ENCODE peak calls at places on chromosomes 5 and 9, in six cellular contexts. L is GM12865, P is neural crest cell, A is cerebellum, Y is aorta, H is GM04503. F is an unnamed sample.
A peak's percentile ranks its signal among the peaks of the same experiment; 100 is the strongest.

GRCh38 chr5:176660860-176661641 is 13.8 kb downstream of the TSPAN17 start:
- DNase-seq in L (peak; percentile 84), P (peak; percentile 87), A (peak; percentile 91), H (no peak), Y (peak; percentile 79), F (peak; percentile 81)

GRCh38 chr5:74500037-74500917 is 140.3 kb downstream of the ENC1 start:
- DNase-seq in Y (no peak), L (no peak), P (no peak), A (no peak), H (no peak), F (no peak)

GRCh38 chr5:64506567-64507321 is 929 bp downstream of the RGS7BP start:
- DNase-seq in H (no peak), A (peak; percentile 49), Y (no peak), L (no peak), P (peak; percentile 10), F (no peak)

GRCh38 chr5:141872496-141873356 is 5.5 kb downstream of the PCDH1 start:
- DNase-seq in A (no peak), H (no peak), Y (no peak), P (no peak), L (no peak), F (no peak)

GRCh38 chr5:146342882-146343865 is 4.5 kb downstream of the POU4F3 start:
- DNase-seq in P (no peak), L (no peak), A (no peak), H (no peak), Y (no peak), F (no peak)

GRCh38 chr9:22169243-22169642 is 160.1 kb upstream of the CDKN2B start:
- DNase-seq in H (no peak), P (no peak), Y (no peak), A (no peak), L (no peak), F (no peak)

GRCh38 chr5:107577551-107577950 is 93.2 kb downstream of the EFNA5 start:
- DNase-seq in L (no peak), P (no peak), H (no peak), Y (no peak), A (no peak), F (no peak)

GRCh38 chr9:129726322-129727160 is 26.3 kb downstream of the PTGES start:
- DNase-seq in A (peak; percentile 66), P (peak; percentile 72), Y (peak; percentile 86), H (no peak), L (peak; percentile 51), F (peak; percentile 88)

GRCh38 chr5:109619661-109620060 is 70.1 kb upstream of the MAN2A1 start:
- DNase-seq in P (no peak), A (no peak), Y (no peak), H (no peak), L (no peak), F (no peak)

GRCh38 chr5:75707911-75708509 is 9.2 kb downstream of the POC5 start:
- DNase-seq in A (no peak), L (no peak), Y (no peak), P (no peak), H (no peak), F (no peak)

GRCh38 chr5:154755361-154756202 is at the start of gene LARP1:
- DNase-seq in L (peak; percentile 53), Y (peak; percentile 67), A (peak; percentile 53), P (peak; percentile 21), H (no peak), F (peak; percentile 41)

GRCh38 chr5:154646841-154647759 is 108.1 kb upstream of the LARP1 start:
- DNase-seq in P (no peak), L (no peak), Y (peak; percentile 51), A (no peak), H (no peak), F (peak; percentile 90)

GRCh38 chr5:34499001-34499734 is 157.0 kb upstream of the RAI14 start:
- DNase-seq in H (peak; percentile 65), Y (no peak), L (peak; percentile 92), A (no peak), P (no peak), F (no peak)

GRCh38 chr9:137742698-137743097 is 123.9 kb downstream of the EHMT1 start:
- DNase-seq in L (no peak), A (no peak), Y (no peak), H (no peak), P (no peak), F (no peak)

GRCh38 chr5:108842260-108842659 is 94.6 kb downstream of the FER start:
- DNase-seq in A (no peak), L (no peak), Y (no peak), H (no peak), P (no peak), F (no peak)

GRCh38 chr9:77882294-77882693 is 149.3 kb downstream of the GNAQ start:
- DNase-seq in Y (no peak), L (no peak), H (no peak), P (no peak), A (no peak), F (no peak)

GRCh38 chr9:13388157-13388556 is 108.7 kb upstream of the MPDZ start:
- DNase-seq in P (no peak), H (peak; percentile 28), L (no peak), Y (no peak), A (no peak), F (no peak)

GRCh38 chr5:174165406-174165805 is 119.9 kb downstream of the NSG2 start:
- DNase-seq in L (no peak), P (no peak), Y (no peak), A (no peak), H (no peak), F (no peak)

GRCh38 chr5:10648806-10649517 is 85.1 kb downstream of the ANKRD33B start:
- DNase-seq in P (no peak), Y (no peak), L (no peak), H (no peak), A (no peak), F (no peak)

GRCh38 chr5:178895615-178896571 is at the start of gene ZFP2:
- DNase-seq in H (peak; percentile 9), Y (peak; percentile 60), P (peak; percentile 62), A (peak; percentile 82), L (no peak), F (peak; percentile 60)

GRCh38 chr5:136066705-136067271 is 38.0 kb downstream of the TGFBI start:
- DNase-seq in H (peak; percentile 56), A (no peak), L (no peak), P (no peak), Y (no peak), F (peak; percentile 42)

GRCh38 chr5:174418809-174419522 is 305.4 kb upstream of the MSX2 start:
- DNase-seq in H (no peak), A (no peak), L (no peak), Y (no peak), P (peak; percentile 7), F (no peak)

GRCh38 chr5:43275391-43275790 is 37.8 kb downstream of the HMGCS1 start:
- DNase-seq in A (no peak), P (no peak), H (no peak), Y (no peak), L (no peak), F (no peak)

GRCh38 chr5:173736923-173737412 is 120.5 kb upstream of the BOD1 start:
- DNase-seq in L (peak; percentile 94), P (no peak), Y (no peak), H (no peak), A (no peak), F (no peak)

GRCh38 chr9:1922026-1922425 is 93.1 kb upstream of the SMARCA2 start:
- DNase-seq in P (no peak), Y (no peak), L (peak; percentile 46), H (no peak), A (no peak), F (no peak)

GRCh38 chr9:38619556-38620447 is 594 bp downstream of the ANKRD18A start:
- DNase-seq in P (peak; percentile 8), H (no peak), A (no peak), L (no peak), Y (peak; percentile 43), F (peak; percentile 38)

GRCh38 chr5:68562308-68562707 is 346.8 kb downstream of the PIK3R1 start:
- DNase-seq in L (no peak), Y (no peak), A (no peak), P (no peak), H (no peak), F (no peak)

GRCh38 chr5:112419050-112419595 is at the start of gene EPB41L4A:
- DNase-seq in Y (peak; percentile 45), A (no peak), H (no peak), L (peak; percentile 8), P (peak; percentile 44), F (peak; percentile 50)

GRCh38 chr5:68224561-68225187 is 9.1 kb downstream of the PIK3R1 start:
- DNase-seq in P (no peak), L (no peak), Y (no peak), A (no peak), H (no peak), F (no peak)

GRCh38 chr9:100100268-100100667 is 1.2 kb downstream of the INVS start:
- DNase-seq in P (no peak), A (no peak), H (no peak), L (no peak), Y (no peak), F (no peak)

GRCh38 chr5:36040651-36041536 is 25.8 kb downstream of the UGT3A2 start:
- DNase-seq in A (no peak), P (no peak), L (no peak), H (no peak), Y (no peak), F (peak; percentile 25)

GRCh38 chr9:125631391-125632085 is 75.5 kb downstream of the MAPKAP1 start:
- DNase-seq in P (no peak), H (no peak), Y (no peak), A (peak; percentile 30), L (peak; percentile 77), F (peak; percentile 54)

GRCh38 chr5:115497200-115497599 is 47.4 kb downstream of the FEM1C start:
- DNase-seq in P (no peak), L (no peak), Y (no peak), A (peak; percentile 77), H (no peak), F (no peak)

GRCh38 chr5:147901555-147901954 is 4.8 kb downstream of the C5orf46 start:
- DNase-seq in H (no peak), P (no peak), A (no peak), Y (peak; percentile 82), L (no peak), F (no peak)

GRCh38 chr9:32783168-32783891 is at the start of gene TMEM215:
- DNase-seq in H (no peak), L (no peak), A (no peak), P (peak; percentile 68), Y (no peak), F (peak; percentile 70)

F was measured in WERI-Rb-1.